ENCODE peak calls at places on chromosomes 4 and X, in nine cellular contexts. I is hepatic stellate cell; F is neuronal stem cell; W is T-helper 9 cell; U is activated CD8-positive, alpha-beta memory T cell treated with anti-CD3 and anti-CD28 coated beads, Interleukin-2, amount 50 U/mL, for 4 hours; K is SHP77; G is COR-L47; J is stimulated activated CD8-positive, alpha-beta memory T cell treated with anti-CD3 and anti-CD28 coated beads, Interleukin-4, amount 100 ng/mL, for 48 hours; L is natural killer cell treated with Interleukin-12 subunit alpha and Interleukin-12 subunit beta and Interleukin-15 and Interleukin-18, amount 100 ng/mL, for 72 hours. V is an unnamed sample.

GRCh38 chr4:185624248-185624568 is 88.9 kb upstream of the PDLIM3 start:
- DNase-seq in W (no peak), G (no peak), J (no peak), F (no peak), K (no peak), L (no peak), U (no peak), I (no peak), V (no peak)

GRCh38 chr4:46949822-46950221 is 40.8 kb upstream of the COX7B2 start:
- DNase-seq in U (no peak), K (no peak), F (no peak), G (no peak), W (no peak), J (no peak), L (no peak), I (no peak), V (no peak)

GRCh38 chr4:1488831-1489638 is 82.8 kb upstream of the NKX1-1 start:
- DNase-seq in I (no peak), F (no peak), G (no peak), U (no peak), L (peak), J (no peak), K (no peak), W (no peak), V (no peak)

GRCh38 chr4:76270776-76271175 is 19.3 kb downstream of the FAM47E start:
- DNase-seq in I (no peak), F (no peak), K (no peak), J (no peak), W (no peak), L (no peak), G (no peak), U (no peak), V (no peak)

GRCh38 chr4:106245176-106245575 is 70.8 kb downstream of the TBCK start:
- DNase-seq in U (no peak), G (no peak), K (no peak), F (no peak), L (no peak), J (no peak), W (no peak), I (no peak), V (no peak)

GRCh38 chr4:1673671-1674070 is 10.4 kb downstream of the FAM53A start:
- DNase-seq in U (no peak), W (no peak), G (no peak), F (no peak), K (no peak), I (no peak), L (no peak), J (no peak), V (no peak)

GRCh38 chrX:56219702-56220101 is 12.5 kb upstream of the KLF8 start:
- DNase-seq in I (no peak), F (no peak), K (peak), L (no peak), U (no peak), G (no peak), J (no peak), W (no peak), V (no peak)

GRCh38 chrX:53018627-53019026 is 30.0 kb upstream of the GPR173 start:
- DNase-seq in I (no peak), K (peak), G (no peak), U (no peak), F (no peak), L (no peak), J (no peak), W (no peak), V (no peak)

GRCh38 chrX:129577473-129577872 is 37.4 kb downstream of the OCRL start:
- DNase-seq in F (no peak), L (no peak), K (no peak), G (no peak), J (no peak), U (no peak), W (no peak), I (peak), V (no peak)

GRCh38 chrX:153727108-153727931 is 2.7 kb downstream of the ABCD1 start:
- DNase-seq in W (no peak), G (peak), J (no peak), U (no peak), F (no peak), K (no peak), I (no peak), L (no peak), V (no peak)

GRCh38 chrX:69988955-69989394 is 60.8 kb downstream of the AWAT2 start:
- DNase-seq in I (no peak), L (no peak), K (no peak), F (no peak), W (no peak), U (no peak), G (no peak), J (peak), V (no peak)